ENCODE peak calls at places on chromosome 9, in eight cellular contexts. R is AG10803; D is GM23248; V is activated CD8-positive, alpha-beta memory T cell treated with anti-CD3 and anti-CD28 coated beads, Interleukin-2, amount 10 ng/mL, durations not matched to agents 7 days and 5 days; A is NCI-H1436; W is Calu3; M is activated effector memory CD4-positive, alpha-beta T cell treated with anti-CD3 and anti-CD28 coated beads, Interleukin-2, amount 50 U/mL, for 16 hours; O is mucosa of gallbladder. L is an unnamed sample.

GRCh38 chr9:128454991-128455390 is 815 bp upstream of the ODF2 start:
- DNase-seq in M (no peak), D (no peak), W (no peak), O (no peak), A (no peak), V (no peak), R (no peak), L (no peak)

GRCh38 chr9:8666060-8666459 is 866.5 kb upstream of the DMAC1 start:
- DNase-seq in O (no peak), D (no peak), R (no peak), M (no peak), V (no peak), W (no peak), A (no peak), L (no peak)

GRCh38 chr9:16883586-16883985 is 13.1 kb upstream of the BNC2 start:
- DNase-seq in A (no peak), W (no peak), D (peak), O (no peak), M (no peak), R (no peak), V (no peak), L (no peak)

GRCh38 chr9:14366071-14366470 is 52.1 kb upstream of the NFIB start:
- DNase-seq in D (peak), A (no peak), W (no peak), O (no peak), V (no peak), M (no peak), R (peak), L (no peak)

GRCh38 chr9:116152390-116152789 is 1.2 kb upstream of the PAPPA start:
- DNase-seq in A (no peak), D (peak), V (no peak), R (peak), M (no peak), W (no peak), O (no peak), L (no peak)

GRCh38 chr9:77882294-77882693 is 149.3 kb downstream of the GNAQ start:
- DNase-seq in D (no peak), V (no peak), W (no peak), R (no peak), A (no peak), M (no peak), O (no peak), L (no peak)

GRCh38 chr9:87596862-87597261 is 99.2 kb downstream of the DAPK1 start:
- DNase-seq in V (no peak), W (no peak), A (no peak), D (no peak), O (peak), M (no peak), R (peak), L (peak)

GRCh38 chr9:18941060-18941746 is 91.8 kb downstream of the SAXO1 start:
- DNase-seq in V (no peak), R (no peak), O (no peak), D (no peak), M (no peak), A (no peak), W (no peak), L (no peak)

GRCh38 chr9:96327694-96328352 is 25.8 kb upstream of the HSD17B3 start:
- DNase-seq in M (no peak), R (peak), O (peak), A (peak), W (peak), D (peak), V (peak), L (peak)

GRCh38 chr9:132241840-132242620 is 80.2 kb downstream of the NTNG2 start:
- DNase-seq in M (peak), D (no peak), O (no peak), V (peak), A (peak), R (no peak), W (no peak), L (peak)

GRCh38 chr9:36903541-36904435 is 130.3 kb downstream of the PAX5 start:
- DNase-seq in M (no peak), A (no peak), W (peak), O (peak), R (peak), V (peak), D (peak), L (no peak)

GRCh38 chr9:125987420-125987819 is 240.2 kb downstream of the PBX3 start:
- DNase-seq in V (no peak), R (no peak), W (no peak), A (no peak), D (no peak), O (no peak), M (peak), L (no peak)

GRCh38 chr9:121568101-121568460 is 68.4 kb upstream of the GGTA1 start:
- DNase-seq in M (no peak), A (no peak), V (no peak), D (no peak), W (peak), R (no peak), O (no peak), L (no peak)

GRCh38 chr9:98380065-98380681 is 124.7 kb upstream of the TBC1D2 start:
- DNase-seq in D (peak), W (peak), M (no peak), V (no peak), A (no peak), R (peak), O (peak), L (no peak)

GRCh38 chr9:30476826-30477225 is 1907.6 kb upstream of the ACO1 start:
- DNase-seq in R (no peak), O (no peak), V (no peak), M (no peak), A (no peak), D (no peak), W (no peak), L (no peak)

GRCh38 chr9:98256632-98257218 is 1.3 kb upstream of the TBC1D2 start:
- DNase-seq in V (peak), W (no peak), O (no peak), A (peak), M (peak), D (peak), R (no peak), L (no peak)

GRCh38 chr9:113542016-113542415 is 78.5 kb downstream of the RGS3 start:
- DNase-seq in V (no peak), R (no peak), O (no peak), W (no peak), M (peak), A (no peak), D (no peak), L (no peak)

GRCh38 chr9:127802576-127803443 is at the start of gene FPGS:
- DNase-seq in A (peak), O (peak), D (peak), W (peak), V (peak), R (peak), M (peak), L (peak)

GRCh38 chr9:91298304-91298703 is 63.4 kb downstream of the AUH start:
- DNase-seq in W (no peak), R (peak), A (no peak), M (no peak), V (no peak), D (peak), O (no peak), L (no peak)